ENCODE peak calls at places on chromosomes 1 and 21, in nine cellular contexts. G is lower leg skin; L is choroid plexus epithelial cell; H is iris pigment epithelial cell; J is ACHN; B is RCC 7860; W is left lung; U is activated CD4-positive, alpha-beta T cell treated with anti-CD3 and anti-CD28 coated beads, Interleukin-2, amount 50 U/mL, for 24 hours; X is transverse colon. N is an unnamed sample.

GRCh38 chr1:206814716-206815341 is 42.5 kb upstream of the IL10 start:
- DNase-seq in G (no peak), L (peak; percentile 60), H (peak; percentile 46), J (peak; percentile 67), B (peak; percentile 32), W (no peak), U (no peak), X (no peak), N (no peak)

GRCh38 chr1:7648761-7649384 is 122.2 kb upstream of the VAMP3 start:
- DNase-seq in G (peak; percentile 93), L (peak; percentile 70), H (peak; percentile 62), J (no peak), B (no peak), W (peak; percentile 82), U (no peak), X (peak; percentile 51), N (no peak)

GRCh38 chr1:93061895-93062792 is 16.9 kb upstream of the MTF2 start:
- DNase-seq in G (no peak), L (peak; percentile 73), H (peak; percentile 55), J (peak; percentile 43), B (no peak), W (no peak), U (no peak), X (peak; percentile 43), N (peak; percentile 42)

GRCh38 chr1:214824758-214825157 is 221.8 kb downstream of the CENPF start:
- DNase-seq in G (no peak), L (peak; percentile 30), H (peak; percentile 37), J (no peak), B (no peak), W (no peak), U (no peak), X (no peak), N (no peak)

GRCh38 chr1:152640351-152640750 is 17.4 kb upstream of the LCE3A start:
- DNase-seq in G (no peak), L (no peak), H (no peak), J (no peak), B (no peak), W (no peak), U (no peak), X (no peak), N (no peak)

GRCh38 chr1:52179073-52179472 is 37.2 kb downstream of the ZFYVE9 start:
- DNase-seq in G (no peak), L (no peak), H (peak; percentile 41), J (no peak), B (no peak), W (no peak), U (no peak), X (no peak), N (no peak)

GRCh38 chr1:174968750-174969244 is 30.9 kb upstream of the CACYBP start:
- DNase-seq in G (no peak), L (peak; percentile 98), H (peak; percentile 97), J (no peak), B (peak; percentile 73), W (no peak), U (no peak), X (no peak), N (no peak)

GRCh38 chr1:231252336-231252735 is 11.3 kb downstream of the GNPAT start:
- DNase-seq in G (no peak), L (no peak), H (no peak), J (no peak), B (no peak), W (no peak), U (no peak), X (no peak), N (no peak)

GRCh38 chr21:33434770-33435360 is 31.7 kb downstream of the IFNGR2 start:
- DNase-seq in G (no peak), L (peak; percentile 96), H (peak; percentile 95), J (peak; percentile 53), B (peak; percentile 74), W (no peak), U (peak; percentile 14), X (no peak), N (no peak)

GRCh38 chr1:92485374-92486250 is 1.1 kb downstream of the GFI1 start:
- DNase-seq in G (no peak), L (peak; percentile 85), H (peak; percentile 33), J (peak; percentile 34), B (no peak), W (peak; percentile 69), U (peak; percentile 78), X (peak; percentile 82), N (peak; percentile 70)

GRCh38 chr1:85048296-85049064 is at the start of gene MCOLN3:
- DNase-seq in G (peak; percentile 92), L (no peak), H (no peak), J (peak; percentile 33), B (no peak), W (peak; percentile 66), U (no peak), X (peak; percentile 56), N (peak; percentile 53)

GRCh38 chr1:183776731-183777130 is 28.2 kb upstream of the RGL1 start:
- DNase-seq in G (no peak), L (peak; percentile 52), H (peak; percentile 67), J (no peak), B (no peak), W (no peak), U (no peak), X (no peak), N (no peak)

GRCh38 chr1:206932271-206932670 is 10.5 kb upstream of the FCMR start:
- DNase-seq in G (no peak), L (no peak), H (no peak), J (no peak), B (no peak), W (no peak), U (no peak), X (no peak), N (no peak)

GRCh38 chr1:6130596-6130995 is 49.5 kb downstream of the CHD5 start:
- DNase-seq in G (no peak), L (no peak), H (no peak), J (no peak), B (no peak), W (no peak), U (no peak), X (no peak), N (no peak)

GRCh38 chr1:64231153-64231552 is 27.7 kb downstream of the UBE2U start:
- DNase-seq in G (no peak), L (no peak), H (no peak), J (no peak), B (peak; percentile 30), W (no peak), U (no peak), X (no peak), N (no peak)

GRCh38 chr21:44093761-44094160 is 13.4 kb upstream of the PWP2 start:
- DNase-seq in G (peak; percentile 61), L (no peak), H (no peak), J (no peak), B (no peak), W (no peak), U (no peak), X (peak; percentile 79), N (peak; percentile 82)

GRCh38 chr21:45531393-45532215 is 10.6 kb downstream of the SLC19A1 start:
- DNase-seq in G (peak; percentile 84), L (no peak), H (no peak), J (no peak), B (no peak), W (peak; percentile 31), U (no peak), X (peak; percentile 9), N (no peak)

GRCh38 chr21:29534448-29534847 is 235.7 kb downstream of the BACH1 start:
- DNase-seq in G (no peak), L (no peak), H (no peak), J (peak; percentile 18), B (no peak), W (no peak), U (no peak), X (no peak), N (no peak)

GRCh38 chr1:184754479-184755225 is at the start of gene EDEM3:
- DNase-seq in G (peak; percentile 99), L (peak; percentile 100), H (peak; percentile 100), J (peak; percentile 99), B (peak; percentile 98), W (peak; percentile 100), U (peak; percentile 92), X (peak; percentile 98), N (peak; percentile 98)

GRCh38 chr1:20440785-20441200 is 45.2 kb downstream of the CAMK2N1 start:
- DNase-seq in G (peak; percentile 72), L (peak; percentile 63), H (peak; percentile 55), J (peak; percentile 42), B (peak; percentile 37), W (no peak), U (no peak), X (peak; percentile 55), N (peak; percentile 63)

GRCh38 chr1:45477646-45478045 is 13.3 kb downstream of the TESK2 start:
- DNase-seq in G (no peak), L (no peak), H (no peak), J (no peak), B (no peak), W (no peak), U (no peak), X (no peak), N (no peak)

GRCh38 chr1:160925652-160926241 is 28.9 kb downstream of the ITLN2 start:
- DNase-seq in G (no peak), L (peak; percentile 31), H (peak; percentile 23), J (no peak), B (no peak), W (no peak), U (no peak), X (no peak), N (no peak)

GRCh38 chr1:39672551-39672947 is 642 bp upstream of the NT5C1A start:
- DNase-seq in G (no peak), L (no peak), H (no peak), J (peak; percentile 9), B (no peak), W (no peak), U (no peak), X (no peak), N (no peak)

GRCh38 chr21:44337941-44338895 is 972 bp downstream of the CFAP410 start:
- DNase-seq in G (peak; percentile 94), L (peak; percentile 59), H (peak; percentile 45), J (peak; percentile 44), B (peak; percentile 25), W (peak; percentile 64), U (peak; percentile 13), X (peak; percentile 70), N (peak; percentile 75)

GRCh38 chr1:67404212-67404620 is 26.0 kb downstream of the SERBP1 start:
- DNase-seq in G (no peak), L (peak; percentile 46), H (peak; percentile 65), J (no peak), B (peak; percentile 40), W (no peak), U (no peak), X (no peak), N (no peak)

GRCh38 chr1:234583755-234584430 is 26.1 kb downstream of the IRF2BP2 start:
- DNase-seq in G (no peak), L (no peak), H (no peak), J (no peak), B (no peak), W (no peak), U (no peak), X (no peak), N (no peak)

GRCh38 chr1:93180723-93181613 is at the start of gene CCDC18:
- DNase-seq in G (no peak), L (peak; percentile 55), H (peak; percentile 58), J (peak; percentile 49), B (peak; percentile 33), W (no peak), U (peak; percentile 54), X (no peak), N (no peak)

GRCh38 chr1:42682739-42683529 is 716 bp downstream of the YBX1 start:
- DNase-seq in G (peak; percentile 93), L (peak; percentile 71), H (peak; percentile 77), J (peak; percentile 59), B (no peak), W (peak; percentile 87), U (peak; percentile 44), X (peak; percentile 87), N (peak; percentile 80)

GRCh38 chr1:25888426-25888987 is 13.0 kb upstream of the PAQR7 start:
- DNase-seq in G (no peak), L (no peak), H (no peak), J (no peak), B (no peak), W (no peak), U (no peak), X (no peak), N (no peak)

GRCh38 chr1:227547604-227548397 is 15.6 kb upstream of the ZNF678 start:
- DNase-seq in G (no peak), L (no peak), H (no peak), J (no peak), B (no peak), W (no peak), U (no peak), X (no peak), N (peak; percentile 47)

GRCh38 chr1:64163972-64164371 is 39.5 kb upstream of the UBE2U start:
- DNase-seq in G (no peak), L (peak; percentile 76), H (peak; percentile 67), J (peak; percentile 41), B (peak; percentile 20), W (no peak), U (no peak), X (no peak), N (no peak)